ENCODE peak calls at places on chromosomes 3 and 15, in eight cellular contexts. J is HFF-Myc, O is fibroblast of villous mesenchyme, Y is brain microvascular endothelial cell, W is glutamatergic neuron, L is fibroblast of mammary gland, P is fibroblast of the aortic adventitia, F is progenitor cell of endocrine pancreas. D is an unnamed sample.

GRCh38 chr3:62013931-62014330 is 359.4 kb downstream of the FEZF2 start:
- DNase-seq in J (no peak), O (no peak), Y (no peak), W (no peak), L (no peak), P (no peak), F (no peak), D (no peak)

GRCh38 chr15:55637086-55637485 is 48.9 kb upstream of the PYGO1 start:
- DNase-seq in J (no peak), O (no peak), Y (no peak), W (no peak), L (no peak), P (no peak), F (no peak), D (no peak)

GRCh38 chr3:156321934-156322333 is 201.6 kb downstream of the KCNAB1 start:
- DNase-seq in J (no peak), O (no peak), Y (no peak), W (no peak), L (no peak), P (no peak), F (no peak), D (no peak)

GRCh38 chr3:131125684-131126083 is 99.0 kb downstream of the NEK11 start:
- DNase-seq in J (no peak), O (no peak), Y (no peak), W (no peak), L (no peak), P (no peak), F (no peak), D (no peak)

GRCh38 chr15:35753486-35753885 is 207.5 kb upstream of the DPH6 start:
- DNase-seq in J (peak; percentile 74), O (no peak), Y (no peak), W (no peak), L (peak; percentile 93), P (peak; percentile 68), F (no peak), D (no peak)

GRCh38 chr15:52369455-52369854 is 73.9 kb upstream of the MYO5C start:
- DNase-seq in J (no peak), O (no peak), Y (no peak), W (no peak), L (no peak), P (no peak), F (no peak), D (no peak)

GRCh38 chr15:51736646-51737537 is 563 bp downstream of the LYSMD2 start:
- DNase-seq in J (no peak), O (no peak), Y (no peak), W (peak; percentile 66), L (no peak), P (no peak), F (peak; percentile 26), D (peak; percentile 46)

GRCh38 chr3:109478614-109479013 is 141.3 kb upstream of the DPPA4 start:
- DNase-seq in J (no peak), O (no peak), Y (no peak), W (no peak), L (no peak), P (no peak), F (no peak), D (no peak)

DNA sequence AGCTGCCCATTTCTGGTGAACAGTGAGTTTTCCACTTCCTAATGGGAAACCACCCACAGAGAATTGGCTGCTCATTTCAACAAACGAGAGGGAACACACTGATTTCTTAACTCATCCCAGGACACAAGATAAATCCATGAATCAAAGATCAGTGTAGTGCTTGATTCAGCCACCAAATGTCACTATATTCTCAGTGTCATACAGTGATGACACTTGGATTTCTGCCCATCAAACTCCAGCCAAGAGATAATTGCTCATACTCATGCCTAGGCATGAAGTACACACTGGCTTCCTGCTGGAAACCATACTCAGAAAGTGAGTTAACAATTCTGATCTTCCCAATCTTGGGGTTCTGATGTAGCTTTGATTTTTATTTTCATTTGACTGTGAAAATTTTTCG is 35.4 kb upstream of the GRM7 start:
- DNase-seq in J (no peak), O (no peak), Y (no peak), W (no peak), L (no peak), P (no peak), F (no peak), D (no peak)
- TF ChIP-seq CTCF in J (no peak), O (no peak), Y (no peak), W (no peak), L (no peak), P (no peak), F (no peak), D (no peak)

GRCh38 chr15:29942548-29942947 is 120.3 kb upstream of the TJP1 start:
- DNase-seq in J (no peak), O (no peak), Y (no peak), W (no peak), L (no peak), P (no peak), F (no peak), D (no peak)

GRCh38 chr15:29938701-29939340 is 116.6 kb upstream of the TJP1 start:
- DNase-seq in J (no peak), O (peak; percentile 43), Y (no peak), W (no peak), L (peak; percentile 14), P (no peak), F (no peak), D (no peak)

GRCh38 chr15:29944925-29945324 is 122.7 kb upstream of the TJP1 start:
- DNase-seq in J (no peak), O (no peak), Y (no peak), W (no peak), L (no peak), P (no peak), F (no peak), D (no peak)

GRCh38 chr15:29939404-29939803 is 117.1 kb upstream of the TJP1 start:
- DNase-seq in J (no peak), O (peak; percentile 26), Y (no peak), W (no peak), L (peak; percentile 60), P (peak; percentile 27), F (no peak), D (no peak)

GRCh38 chr15:29942144-29942543 is 119.9 kb upstream of the TJP1 start:
- DNase-seq in J (no peak), O (peak; percentile 21), Y (peak; percentile 23), W (no peak), L (peak; percentile 17), P (peak; percentile 29), F (no peak), D (no peak)
- TF ChIP-seq CTCF in J (peak; percentile 27), O (peak; percentile 42), Y (peak; percentile 67), W (no peak), L (peak; percentile 28), P (peak; percentile 36), F (peak; percentile 30), D (no peak)

DNA sequence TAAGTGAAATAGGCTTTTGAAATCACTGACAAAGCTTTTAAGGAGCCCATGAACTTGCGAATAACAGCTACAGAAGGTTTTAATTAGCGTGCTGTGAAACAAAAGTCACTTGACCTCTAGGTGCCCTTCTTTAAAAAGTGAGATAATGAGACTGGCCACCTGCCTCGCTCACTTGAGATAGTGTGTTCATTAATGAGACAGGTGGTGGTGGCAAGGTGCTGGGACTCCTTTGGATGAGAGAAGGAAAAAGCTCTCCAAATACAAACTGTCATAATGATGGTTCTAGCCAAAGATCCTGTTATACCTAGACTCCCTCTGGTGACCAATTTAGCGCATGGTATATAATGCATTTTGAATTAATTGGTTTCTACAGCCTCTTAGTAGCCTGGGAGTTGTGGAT is 22.7 kb upstream of the IREB2 start:
- DNase-seq in J (no peak), O (peak; percentile 16), Y (peak; percentile 13), W (no peak), L (peak; percentile 23), P (peak; percentile 52), F (no peak), D (no peak)
- TF ChIP-seq CTCF in J (peak; percentile 36), O (peak; percentile 42), Y (peak; percentile 49), W (no peak), L (peak; percentile 34), P (peak; percentile 45), F (peak; percentile 43), D (no peak)

GRCh38 chr15:77582763-77583162 is 49.9 kb downstream of the LINGO1 start:
- DNase-seq in J (no peak), O (no peak), Y (no peak), W (peak; percentile 58), L (no peak), P (no peak), F (no peak), D (no peak)

GRCh38 chr15:77580991-77581682 is 51.6 kb downstream of the LINGO1 start:
- DNase-seq in J (no peak), O (no peak), Y (no peak), W (no peak), L (no peak), P (no peak), F (no peak), D (no peak)

GRCh38 chr15:77584691-77585090 is 48.0 kb downstream of the LINGO1 start:
- DNase-seq in J (no peak), O (no peak), Y (no peak), W (no peak), L (no peak), P (no peak), F (no peak), D (no peak)

GRCh38 chr15:77581896-77582569 is 50.7 kb downstream of the LINGO1 start:
- DNase-seq in J (no peak), O (no peak), Y (no peak), W (no peak), L (no peak), P (no peak), F (no peak), D (no peak)

DNA sequence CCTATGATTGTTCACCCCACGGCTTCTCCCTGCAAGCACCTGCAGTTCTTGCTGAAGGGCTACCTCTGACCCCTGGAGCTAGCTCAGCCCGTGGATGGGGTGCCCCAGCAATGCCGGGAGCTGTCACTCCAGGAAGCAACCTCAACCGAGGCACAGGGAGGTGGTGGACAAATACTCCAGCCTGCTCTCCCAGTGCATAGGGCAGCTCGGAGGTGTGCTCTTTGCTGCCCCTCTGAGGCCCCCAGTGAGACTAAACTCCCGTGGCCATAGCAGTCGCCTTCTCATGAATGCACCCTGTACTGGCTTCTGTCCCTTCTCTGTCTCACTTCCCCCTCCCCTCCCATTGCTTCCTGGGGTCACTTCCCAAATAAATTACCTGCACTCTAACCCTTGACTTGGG is 48.5 kb downstream of the LINGO1 start:
- DNase-seq in J (no peak), O (no peak), Y (no peak), W (no peak), L (no peak), P (no peak), F (no peak), D (no peak)
- TF ChIP-seq CTCF in J (peak; percentile 39), O (peak; percentile 37), Y (peak; percentile 56), W (no peak), L (peak; percentile 4), P (peak; percentile 25), F (peak; percentile 56), D (no peak)

GRCh38 chr3:58386966-58387365 is 46.7 kb downstream of the PDHB start:
- DNase-seq in J (peak; percentile 48), O (peak; percentile 91), Y (peak; percentile 88), W (no peak), L (peak; percentile 84), P (peak; percentile 54), F (no peak), D (no peak)
- TF ChIP-seq CTCF in J (no peak), O (no peak), Y (peak; percentile 15), W (no peak), L (no peak), P (no peak), F (no peak), D (no peak)

GRCh38 chr3:194339356-194339755 is 11.8 kb downstream of the CPN2 start:
- DNase-seq in J (no peak), O (no peak), Y (no peak), W (no peak), L (no peak), P (no peak), F (no peak), D (no peak)
- TF ChIP-seq CTCF in J (no peak), O (no peak), Y (peak; percentile 46), W (no peak), L (no peak), P (no peak), F (peak; percentile 48), D (no peak)

GRCh38 chr3:123695152-123695551 is 110.3 kb upstream of the HACD2 start:
- DNase-seq in J (no peak), O (no peak), Y (no peak), W (no peak), L (no peak), P (no peak), F (no peak), D (no peak)
- TF ChIP-seq CTCF in J (no peak), O (no peak), Y (no peak), W (no peak), L (no peak), P (no peak), F (no peak), D (no peak)

D was measured in natural killer cell.